ENCODE peak calls at places on chromosomes 16 and 17, in ten cellular contexts. L is neural progenitor cell; N is stomach; Q is uterus; Y is fibroblast of lung; X is suprapubic skin; C is psoas muscle; H is naive thymus-derived CD4-positive, alpha-beta T cell; G is upper lobe of left lung; W is thoracic aorta. P is an unnamed sample. For H3K4me1, the result is how much of the 10 kb centered on the place peaks cover.

GRCh38 chr16:30997887-30998711 is 12.3 kb downstream of the STX1B start:
- DNase-seq in Y (peak), X (no peak), L (no peak), W (no peak), Q (peak), G (no peak), C (no peak), H (no peak), N (no peak), P (peak)

GRCh38 chr17:44382917-44383316 is 6.5 kb downstream of the ITGA2B start:
- DNase-seq in L (no peak), Q (no peak), G (no peak), Y (no peak), H (no peak), X (no peak), N (no peak), C (no peak), W (no peak), P (no peak)

GRCh38 chr16:10297341-10298006 is 88.4 kb upstream of the ATF7IP2 start:
- DNase-seq in C (no peak), H (no peak), Y (no peak), X (no peak), G (no peak), Q (no peak), N (no peak), L (no peak), W (no peak), P (no peak)

GRCh38 chr17:55726440-55726839 is 3.8 kb upstream of the TMEM100 start:
- DNase-seq in N (peak), Q (peak), W (peak), H (no peak), G (no peak), C (peak), X (peak), Y (peak), L (no peak), P (peak)

GRCh38 chr16:84082110-84082509 is 34.6 kb downstream of the MBTPS1 start:
- DNase-seq in X (no peak), Q (no peak), N (no peak), G (no peak), C (no peak), L (no peak), H (no peak), Y (no peak), W (no peak), P (no peak)

GRCh38 chr17:58172369-58173071 is 5.7 kb downstream of the OR4D2 start:
- DNase-seq in N (no peak), Y (peak), H (peak), C (no peak), L (peak), W (no peak), X (no peak), G (no peak), Q (no peak), P (peak)

GRCh38 chr17:66275651-66276050 is 26.8 kb upstream of the PRKCA start:
- DNase-seq in C (no peak), Q (no peak), G (no peak), L (no peak), N (peak), Y (peak), X (no peak), W (peak), H (no peak), P (peak)

GRCh38 chr17:6517017-6517416 is 39.3 kb downstream of the PITPNM3 start:
- DNase-seq in Y (no peak), L (no peak), X (no peak), W (no peak), N (no peak), C (no peak), Q (no peak), G (no peak), H (no peak), P (no peak)

GRCh38 chr16:84380405-84380804 is 12.1 kb downstream of the ATP2C2 start:
- DNase-seq in W (no peak), X (no peak), L (no peak), C (no peak), G (no peak), Q (no peak), H (no peak), Y (no peak), N (no peak), P (no peak)

GRCh38 chr16:57882797-57883196 is 80.5 kb upstream of the KIFC3 start:
- DNase-seq in H (no peak), Q (no peak), X (no peak), W (no peak), G (no peak), L (peak), C (no peak), Y (no peak), N (no peak), P (no peak)

GRCh38 chr17:82599674-82600661 is 48.3 kb downstream of the WDR45B start:
- DNase-seq in W (no peak), N (no peak), X (no peak), L (no peak), G (no peak), Y (no peak), Q (no peak), H (no peak), C (no peak), P (no peak)

GRCh38 chr16:728131-728889 is 1.4 kb downstream of the HAGHL start:
- DNase-seq in H (no peak), G (peak), L (peak), Q (no peak), X (no peak), Y (peak), W (no peak), C (peak), N (peak), P (peak)

GRCh38 chr16:11163761-11164261 is 92.2 kb downstream of the SOCS1 start:
- DNase-seq in Q (no peak), H (no peak), W (no peak), G (no peak), C (no peak), X (no peak), Y (no peak), N (no peak), L (no peak), P (no peak)

GRCh38 chr16:57093845-57094564 is 1.6 kb downstream of the CPNE2 start:
- DNase-seq in N (no peak), C (no peak), Q (peak), G (no peak), L (no peak), Y (no peak), W (no peak), H (no peak), X (no peak), P (peak)

DNA sequence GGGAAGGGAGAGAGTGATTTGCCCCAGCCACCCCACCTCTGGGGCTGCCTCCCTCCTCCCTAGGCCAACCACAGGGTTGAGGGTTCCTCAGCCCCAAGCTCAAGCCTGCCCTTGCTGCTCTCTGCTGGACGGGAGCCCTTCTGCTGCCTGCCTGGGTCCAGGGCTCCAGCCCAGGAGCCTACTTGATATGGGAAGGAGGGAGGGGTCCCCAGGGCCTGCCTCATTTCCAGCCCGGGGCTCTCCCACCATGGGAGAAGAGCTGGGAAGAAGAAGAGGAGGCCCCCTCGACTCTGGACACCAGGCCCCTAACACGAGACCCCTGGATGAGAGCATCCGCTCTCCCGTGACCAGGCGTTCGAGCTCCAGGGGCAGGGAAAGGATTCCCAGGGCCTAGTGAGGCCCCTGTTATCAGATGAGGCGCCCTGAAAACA is 726 bp downstream of the SLC16A5 start:
- DNase-seq in Q (no peak), Y (no peak), X (no peak), H (no peak), C (no peak), L (peak), G (no peak), N (no peak), W (no peak), P (no peak)
- H3K4me1 ChIP-seq in Q (under half), Y (under half), X (half or more), H (under half), C (under half), L (under half), G (half or more), N (half or more), W (under half), P (under half)

GRCh38 chr17:48563867-48564199 is 14.3 kb downstream of the HOXB4 start:
- DNase-seq in H (no peak), X (no peak), G (no peak), N (no peak), L (no peak), W (no peak), C (no peak), Q (no peak), Y (no peak), P (no peak)
- H3K4me1 ChIP-seq in H (under half), X (half or more), G (under half), N (half or more), L (under half), W (under half), C (under half), Q (under half), Y (half or more), P (under half)

DNA sequence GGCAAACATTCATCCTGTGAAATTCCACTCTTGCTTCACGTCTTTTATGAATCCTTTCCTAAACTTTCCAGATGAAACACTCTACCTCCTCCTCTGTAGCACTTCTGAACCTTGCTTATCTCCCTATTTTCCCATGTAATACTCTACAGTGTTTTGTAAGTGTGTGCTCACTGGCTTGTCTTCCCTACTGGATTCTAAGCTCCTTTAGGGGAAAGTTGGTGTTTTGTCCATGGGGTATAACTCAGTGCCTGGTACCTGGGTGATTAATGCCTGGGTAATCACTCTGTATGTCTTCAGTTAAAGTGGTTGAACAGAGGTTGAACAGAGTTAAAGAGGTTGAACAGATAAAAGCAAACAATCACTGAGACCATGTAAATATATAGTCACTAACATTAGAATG is 3.8 kb upstream of the KAT7 start:
- DNase-seq in Y (no peak), Q (no peak), C (no peak), X (no peak), G (no peak), W (no peak), H (no peak), N (no peak), L (no peak), P (no peak)
- H3K4me1 ChIP-seq in Y (under half), Q (under half), C (under half), X (under half), G (under half), W (under half), H (under half), N (under half), L (under half), P (under half)

DNA sequence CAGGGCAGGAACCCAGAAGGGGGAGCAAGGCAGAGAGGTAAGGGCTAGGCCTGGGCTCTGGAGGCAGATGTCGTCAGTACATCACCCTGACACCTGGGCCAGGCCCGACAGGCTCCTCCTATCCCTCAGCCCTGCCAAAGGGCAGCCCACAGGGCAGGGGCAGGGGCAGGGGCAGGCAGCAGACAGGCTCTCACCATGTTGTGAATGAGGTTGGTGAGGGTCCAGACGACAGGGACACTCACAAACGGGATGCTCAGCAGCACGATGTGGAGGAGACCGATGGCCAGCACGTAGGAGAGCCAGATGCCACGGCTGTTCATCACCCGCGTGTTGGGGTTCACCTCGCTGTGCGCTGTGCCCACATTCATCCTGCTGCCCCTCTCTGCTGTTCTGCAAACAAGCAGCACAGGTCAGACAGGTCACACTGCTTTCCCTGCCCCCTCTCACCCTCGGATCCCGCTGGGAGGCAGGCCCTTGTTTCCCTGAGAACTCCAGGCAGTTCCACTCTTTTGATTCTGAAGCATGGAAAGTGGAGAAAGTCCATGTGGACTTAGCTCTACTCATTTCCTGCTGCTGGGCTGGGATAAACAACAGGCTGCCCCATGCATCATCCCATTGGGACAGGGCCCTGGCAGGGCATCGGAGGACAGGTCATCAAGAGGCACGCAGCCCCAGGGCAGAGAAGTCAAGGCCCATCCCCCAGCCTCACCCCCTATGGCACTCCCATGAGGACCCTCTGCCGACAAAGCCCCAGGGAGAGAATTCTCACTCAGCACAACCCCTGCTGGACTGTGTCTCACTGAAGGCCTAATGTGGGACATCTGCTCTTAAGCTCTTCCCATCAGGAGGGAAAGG is 3.3 kb downstream of the ORMDL3 start:
- DNase-seq in C (no peak), W (no peak), L (peak), H (no peak), Y (no peak), Q (no peak), G (no peak), N (no peak), X (no peak), P (no peak)
- H3K4me1 ChIP-seq in C (under half), W (under half), L (under half), H (half or more), Y (under half), Q (under half), G (under half), N (half or more), X (under half), P (under half)

P was measured in SJCRH30.